ENCODE peak calls at places on chromosomes 11 and 22, in seven cellular contexts. X is Calu3; K is aorta; S is hypothalamus; N is astrocyte; U is activated T-cell treated with anti-CD3 and anti-CD28 coated beads, Interleukin-2, amount 50 U/mL, for 72 hours; F is activated CD4-positive, alpha-beta T cell treated with anti-CD3 and anti-CD28 coated beads for 36 hours. Z is an unnamed sample.

GRCh38 chr11:86692317-86692716 is 19.9 kb upstream of the ME3 start:
- DNase-seq in X (no peak), K (no peak), S (no peak), N (peak), U (no peak), F (no peak), Z (peak)

GRCh38 chr22:47180796-47181195 is 418.3 kb downstream of the TBC1D22A start:
- DNase-seq in X (no peak), K (no peak), S (no peak), N (no peak), U (no peak), F (no peak), Z (no peak)

GRCh38 chr11:15828241-15828903 is 528.0 kb downstream of the SOX6 start:
- DNase-seq in X (no peak), K (no peak), S (no peak), N (no peak), U (no peak), F (no peak), Z (no peak)

GRCh38 chr11:33891714-33892327 is at the start of gene LMO2:
- DNase-seq in X (no peak), K (no peak), S (no peak), N (no peak), U (no peak), F (no peak), Z (no peak)

GRCh38 chr22:46119729-46120419 is 30.5 kb upstream of the PPARA start:
- DNase-seq in X (no peak), K (peak), S (no peak), N (peak), U (no peak), F (no peak), Z (peak)

GRCh38 chr11:10324474-10324873 is 19.6 kb downstream of the ADM start:
- DNase-seq in X (no peak), K (no peak), S (no peak), N (no peak), U (no peak), F (no peak), Z (peak)

GRCh38 chr22:43482310-43482625 is 70.5 kb downstream of the MPPED1 start:
- DNase-seq in X (no peak), K (peak), S (no peak), N (no peak), U (no peak), F (no peak), Z (no peak)

GRCh38 chr11:97743205-97743742 is 1277.5 kb upstream of the CNTN5 start:
- DNase-seq in X (no peak), K (no peak), S (no peak), N (peak), U (no peak), F (no peak), Z (peak)

GRCh38 chr22:19840955-19841640 is 13.6 kb downstream of the GNB1L start:
- DNase-seq in X (no peak), K (no peak), S (no peak), N (no peak), U (no peak), F (no peak), Z (no peak)

GRCh38 chr11:3368199-3368598 is 10.7 kb downstream of the ZNF195 start:
- DNase-seq in X (no peak), K (no peak), S (no peak), N (no peak), U (no peak), F (no peak), Z (no peak)

GRCh38 chr11:19652976-19653375 is 59.7 kb upstream of the NAV2 start:
- DNase-seq in X (no peak), K (no peak), S (no peak), N (no peak), U (no peak), F (no peak), Z (no peak)

GRCh38 chr11:133343951-133344350 is 188.3 kb downstream of the OPCML start:
- DNase-seq in X (no peak), K (no peak), S (no peak), N (peak), U (no peak), F (no peak), Z (no peak)

GRCh38 chr22:21726650-21727049 is 8.9 kb downstream of the YPEL1 start:
- DNase-seq in X (no peak), K (no peak), S (no peak), N (no peak), U (peak), F (peak), Z (no peak)

GRCh38 chr11:2826679-2827056 is 58.9 kb downstream of the CDKN1C start:
- DNase-seq in X (no peak), K (no peak), S (no peak), N (no peak), U (no peak), F (no peak), Z (no peak)

GRCh38 chr22:22934543-22935055 is 47.0 kb downstream of the IGLL5 start:
- DNase-seq in X (no peak), K (peak), S (no peak), N (no peak), U (no peak), F (no peak), Z (no peak)

GRCh38 chr11:62547691-62548281 is 1.2 kb upstream of the AHNAK start:
- DNase-seq in X (peak), K (peak), S (no peak), N (no peak), U (no peak), F (no peak), Z (no peak)

GRCh38 chr11:66391322-66391721 is 19.8 kb upstream of the SLC29A2 start:
- DNase-seq in X (no peak), K (no peak), S (no peak), N (no peak), U (no peak), F (no peak), Z (no peak)

GRCh38 chr22:29156507-29156906 is 49.2 kb upstream of the EMID1 start:
- DNase-seq in X (no peak), K (no peak), S (no peak), N (no peak), U (no peak), F (no peak), Z (peak)

GRCh38 chr11:82546556-82547162 is 187.0 kb downstream of the FAM181B start:
- DNase-seq in X (no peak), K (no peak), S (no peak), N (no peak), U (no peak), F (no peak), Z (no peak)

GRCh38 chr11:69301491-69302401 is 7.8 kb downstream of the MYEOV start:
- DNase-seq in X (peak), K (peak), S (no peak), N (peak), U (peak), F (peak), Z (peak)